ENCODE peak calls at places on chromosomes 6 and 20, in five cellular contexts. I, T, R, Q and E are unnamed samples.

GRCh38 chr6:119671105-119671504 is 321.5 kb upstream of the MAN1A1 start:
- DNase-seq in Q (no peak), T (no peak), I (no peak), R (no peak), E (no peak)

GRCh38 chr20:219290-220115 is 7.6 kb upstream of the DEFB129 start:
- DNase-seq in T (peak; percentile 8), Q (peak; percentile 6), I (peak; percentile 4), R (no peak), E (no peak)

GRCh38 chr6:44701637-44702101 is 314.2 kb downstream of the CDC5L start:
- DNase-seq in I (no peak), T (peak; percentile 65), Q (no peak), R (no peak), E (no peak)

GRCh38 chr6:169536446-169537170 is 165.2 kb downstream of the WDR27 start:
- DNase-seq in I (no peak), R (no peak), T (peak; percentile 68), Q (no peak), E (no peak)

GRCh38 chr6:113632220-113632864 is 224.8 kb upstream of the MARCKS start:
- DNase-seq in Q (no peak), T (peak; percentile 91), R (no peak), I (peak; percentile 10), E (no peak)

GRCh38 chr20:25989196-25989595 is 292.5 kb upstream of the ZNF337 start:
- DNase-seq in R (no peak), T (no peak), I (no peak), Q (no peak), E (no peak)

GRCh38 chr20:46905364-46906125 is 10.9 kb downstream of the EYA2 start:
- DNase-seq in R (no peak), Q (no peak), T (no peak), I (no peak), E (no peak)

GRCh38 chr6:24757610-24758009 is 17.1 kb upstream of the GMNN start:
- DNase-seq in Q (no peak), I (no peak), R (no peak), T (no peak), E (no peak)

GRCh38 chr6:67199425-67199824 is 1435.7 kb upstream of the ADGRB3 start:
- DNase-seq in T (no peak), R (no peak), I (no peak), Q (no peak), E (no peak)

GRCh38 chr6:36769161-36769675 is 70.0 kb downstream of the CPNE5 start:
- DNase-seq in I (no peak), T (peak; percentile 80), Q (no peak), R (no peak), E (no peak)

GRCh38 chr20:61765871-61766654 is 299.6 kb downstream of the TAF4 start:
- DNase-seq in I (no peak), Q (no peak), R (no peak), T (no peak), E (no peak)

GRCh38 chr6:169075211-169075621 is 178.4 kb downstream of the THBS2 start:
- DNase-seq in R (peak; percentile 82), T (no peak), I (no peak), Q (no peak), E (peak; percentile 33)

GRCh38 chr6:163427498-163428254 is 13.2 kb downstream of the QKI start:
- DNase-seq in Q (no peak), R (no peak), T (peak; percentile 78), I (peak; percentile 22), E (no peak)

GRCh38 chr6:70369332-70369950 is 43.9 kb upstream of the FAM135A start:
- DNase-seq in R (peak; percentile 79), T (peak; percentile 68), Q (peak; percentile 61), I (peak; percentile 45), E (peak; percentile 68)